ENCODE peak calls at places on chromosomes 2 and 18, in eight cellular contexts. One of them, this sample, is unnamed.

GRCh38 chr18:55264108-55264507 is 304.8 kb upstream of the CCDC68 start:
- DNase-seq in dorsolateral prefrontal cortex: no peak
- DNase-seq in heart left ventricle: no peak
- DNase-seq in AG09309: no peak
- DNase-seq in choroid plexus epithelial cell: peak; percentile 71
- DNase-seq in BE2C: no peak
- DNase-seq in IMR-90: peak; percentile 26
- DNase-seq in fibroblast of lung: peak; percentile 88
- DNase-seq in this sample: no peak

GRCh38 chr2:54103454-54104314 is 11.7 kb upstream of the ACYP2 start:
- DNase-seq in dorsolateral prefrontal cortex: no peak
- DNase-seq in heart left ventricle: no peak
- DNase-seq in AG09309: peak; percentile 10
- DNase-seq in choroid plexus epithelial cell: peak; percentile 82
- DNase-seq in BE2C: peak; percentile 70
- DNase-seq in IMR-90: peak; percentile 54
- DNase-seq in fibroblast of lung: peak; percentile 63
- DNase-seq in this sample: no peak

GRCh38 chr2:20291106-20291564 is 59.5 kb downstream of the PUM2 start:
- DNase-seq in dorsolateral prefrontal cortex: no peak
- DNase-seq in heart left ventricle: no peak
- DNase-seq in AG09309: peak; percentile 49
- DNase-seq in choroid plexus epithelial cell: peak; percentile 96
- DNase-seq in BE2C: peak; percentile 78
- DNase-seq in IMR-90: peak; percentile 82
- DNase-seq in fibroblast of lung: peak; percentile 75
- DNase-seq in this sample: peak; percentile 44

GRCh38 chr18:3603460-3604259 is 153.7 kb downstream of the TGIF1 start:
- DNase-seq in dorsolateral prefrontal cortex: no peak
- DNase-seq in heart left ventricle: no peak
- DNase-seq in AG09309: peak; percentile 98
- DNase-seq in choroid plexus epithelial cell: peak; percentile 98
- DNase-seq in BE2C: no peak
- DNase-seq in IMR-90: peak; percentile 99
- DNase-seq in fibroblast of lung: peak; percentile 97
- DNase-seq in this sample: peak; percentile 91

GRCh38 chr2:239729681-239730566 is 295.2 kb downstream of the NDUFA10 start:
- DNase-seq in dorsolateral prefrontal cortex: peak; percentile 13
- DNase-seq in heart left ventricle: peak; percentile 10
- DNase-seq in AG09309: no peak
- DNase-seq in choroid plexus epithelial cell: no peak
- DNase-seq in BE2C: no peak
- DNase-seq in IMR-90: no peak
- DNase-seq in fibroblast of lung: no peak
- DNase-seq in this sample: no peak

GRCh38 chr18:58496937-58497336 is 132.0 kb downstream of the ALPK2 start:
- DNase-seq in dorsolateral prefrontal cortex: no peak
- DNase-seq in heart left ventricle: no peak
- DNase-seq in AG09309: no peak
- DNase-seq in choroid plexus epithelial cell: no peak
- DNase-seq in BE2C: peak; percentile 17
- DNase-seq in IMR-90: no peak
- DNase-seq in fibroblast of lung: no peak
- DNase-seq in this sample: no peak

GRCh38 chr18:55907352-55908045 is 319.5 kb upstream of the TCF4 start:
- DNase-seq in dorsolateral prefrontal cortex: no peak
- DNase-seq in heart left ventricle: peak; percentile 47
- DNase-seq in AG09309: no peak
- DNase-seq in choroid plexus epithelial cell: peak; percentile 15
- DNase-seq in BE2C: no peak
- DNase-seq in IMR-90: peak; percentile 13
- DNase-seq in fibroblast of lung: peak; percentile 34
- DNase-seq in this sample: no peak

GRCh38 chr2:136538489-136538888 is 226.9 kb upstream of the THSD7B start:
- DNase-seq in dorsolateral prefrontal cortex: no peak
- DNase-seq in heart left ventricle: peak; percentile 70
- DNase-seq in AG09309: no peak
- DNase-seq in choroid plexus epithelial cell: no peak
- DNase-seq in BE2C: no peak
- DNase-seq in IMR-90: no peak
- DNase-seq in fibroblast of lung: no peak
- DNase-seq in this sample: no peak

GRCh38 chr2:181305151-181306123 is 151.7 kb upstream of the ITGA4 start:
- DNase-seq in dorsolateral prefrontal cortex: no peak
- DNase-seq in heart left ventricle: peak; percentile 62
- DNase-seq in AG09309: no peak
- DNase-seq in choroid plexus epithelial cell: peak; percentile 74
- DNase-seq in BE2C: no peak
- DNase-seq in IMR-90: peak; percentile 5
- DNase-seq in fibroblast of lung: peak; percentile 47
- DNase-seq in this sample: no peak

GRCh38 chr2:27250652-27251379 is 12.0 kb downstream of the SLC30A3 start:
- DNase-seq in dorsolateral prefrontal cortex: no peak
- DNase-seq in heart left ventricle: no peak
- DNase-seq in AG09309: no peak
- DNase-seq in choroid plexus epithelial cell: no peak
- DNase-seq in BE2C: no peak
- DNase-seq in IMR-90: no peak
- DNase-seq in fibroblast of lung: no peak
- DNase-seq in this sample: no peak

GRCh38 chr2:195659114-195659513 is 2.1 kb downstream of the SLC39A10 start:
- DNase-seq in dorsolateral prefrontal cortex: no peak
- DNase-seq in heart left ventricle: no peak
- DNase-seq in AG09309: no peak
- DNase-seq in choroid plexus epithelial cell: no peak
- DNase-seq in BE2C: no peak
- DNase-seq in IMR-90: peak; percentile 42
- DNase-seq in fibroblast of lung: peak; percentile 36
- DNase-seq in this sample: no peak

GRCh38 chr18:61335737-61336555 is 2.7 kb downstream of the CDH20 start:
- DNase-seq in dorsolateral prefrontal cortex: no peak
- DNase-seq in heart left ventricle: no peak
- DNase-seq in AG09309: no peak
- DNase-seq in choroid plexus epithelial cell: peak; percentile 41
- DNase-seq in BE2C: no peak
- DNase-seq in IMR-90: no peak
- DNase-seq in fibroblast of lung: peak; percentile 34
- DNase-seq in this sample: no peak

GRCh38 chr2:61220768-61221167 is 58.8 kb downstream of the C2orf74 start:
- DNase-seq in dorsolateral prefrontal cortex: no peak
- DNase-seq in heart left ventricle: no peak
- DNase-seq in AG09309: peak; percentile 29
- DNase-seq in choroid plexus epithelial cell: peak; percentile 80
- DNase-seq in BE2C: no peak
- DNase-seq in IMR-90: peak; percentile 50
- DNase-seq in fibroblast of lung: peak; percentile 73
- DNase-seq in this sample: no peak

GRCh38 chr2:179592167-179592936 is 269.1 kb downstream of the ZNF385B start:
- DNase-seq in dorsolateral prefrontal cortex: no peak
- DNase-seq in heart left ventricle: no peak
- DNase-seq in AG09309: no peak
- DNase-seq in choroid plexus epithelial cell: peak; percentile 83
- DNase-seq in BE2C: no peak
- DNase-seq in IMR-90: peak; percentile 90
- DNase-seq in fibroblast of lung: peak; percentile 83
- DNase-seq in this sample: peak; percentile 44

GRCh38 chr2:9269695-9270365 is 63.2 kb downstream of the ASAP2 start:
- DNase-seq in dorsolateral prefrontal cortex: no peak
- DNase-seq in heart left ventricle: no peak
- DNase-seq in AG09309: no peak
- DNase-seq in choroid plexus epithelial cell: no peak
- DNase-seq in BE2C: no peak
- DNase-seq in IMR-90: no peak
- DNase-seq in fibroblast of lung: no peak
- DNase-seq in this sample: no peak

GRCh38 chr2:10007921-10008808 is 35.2 kb upstream of the KLF11 start:
- DNase-seq in dorsolateral prefrontal cortex: no peak
- DNase-seq in heart left ventricle: peak; percentile 71
- DNase-seq in AG09309: no peak
- DNase-seq in choroid plexus epithelial cell: no peak
- DNase-seq in BE2C: no peak
- DNase-seq in IMR-90: no peak
- DNase-seq in fibroblast of lung: no peak
- DNase-seq in this sample: no peak

DNA sequence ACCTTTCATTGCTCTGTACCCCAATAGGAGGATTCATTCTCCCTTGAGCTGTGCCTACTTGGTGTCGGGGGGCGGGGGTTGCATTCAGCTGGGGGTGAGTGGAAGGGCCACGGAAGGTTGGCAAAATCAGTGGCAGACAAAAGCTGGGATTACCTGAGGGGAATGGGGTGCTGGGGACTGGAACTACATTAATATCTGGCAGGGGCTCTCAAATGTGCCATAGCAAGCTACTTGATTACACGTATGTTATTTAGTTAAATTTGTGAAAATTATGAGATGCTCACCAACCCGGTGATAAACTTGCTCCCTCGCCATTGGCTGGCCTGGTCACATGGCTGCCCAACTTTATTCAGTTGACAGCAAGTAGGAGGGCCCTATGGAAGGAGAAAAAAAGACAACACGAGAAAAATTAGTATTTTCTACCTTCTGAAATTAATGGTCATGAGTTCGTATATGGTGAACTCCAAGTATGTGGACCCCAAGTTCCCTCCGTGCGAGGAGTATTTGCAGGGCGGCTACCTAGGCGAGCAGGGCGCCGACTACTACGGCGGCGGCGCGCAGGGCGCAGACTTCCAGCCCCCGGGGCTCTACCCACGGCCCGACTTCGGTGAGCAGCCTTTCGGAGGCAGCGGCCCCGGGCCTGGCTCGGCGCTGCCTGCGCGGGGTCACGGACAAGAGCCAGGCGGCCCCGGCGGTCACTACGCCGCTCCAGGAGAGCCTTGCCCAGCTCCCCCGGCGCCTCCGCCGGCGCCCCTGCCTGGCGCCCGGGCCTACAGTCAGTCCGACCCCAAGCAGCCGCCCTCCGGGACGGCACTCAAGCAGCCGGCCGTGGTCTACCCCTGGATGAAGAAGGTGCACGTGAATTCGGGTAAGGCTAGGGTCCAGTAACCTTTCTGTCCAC is at the start of gene HOXD4:
- DNase-seq in dorsolateral prefrontal cortex: no peak
- DNase-seq in heart left ventricle: no peak
- DNase-seq in AG09309: no peak
- DNase-seq in choroid plexus epithelial cell: no peak
- DNase-seq in BE2C: no peak
- DNase-seq in IMR-90: no peak
- DNase-seq in fibroblast of lung: peak; percentile 66
- DNase-seq in this sample: no peak
- H3K4me3 ChIP-seq in dorsolateral prefrontal cortex: no peak within 1 kb of the TSS
- H3K4me3 ChIP-seq in heart left ventricle: peak within 1 kb of the TSS; percentile 42
- H3K4me3 ChIP-seq in AG09309: no peak within 1 kb of the TSS
- H3K4me3 ChIP-seq in choroid plexus epithelial cell: no peak within 1 kb of the TSS
- H3K4me3 ChIP-seq in BE2C: no peak within 1 kb of the TSS
- H3K4me3 ChIP-seq in IMR-90: no peak within 1 kb of the TSS
- H3K4me3 ChIP-seq in fibroblast of lung: no peak within 1 kb of the TSS
- H3K4me3 ChIP-seq in this sample: no peak within 1 kb of the TSS

DNA sequence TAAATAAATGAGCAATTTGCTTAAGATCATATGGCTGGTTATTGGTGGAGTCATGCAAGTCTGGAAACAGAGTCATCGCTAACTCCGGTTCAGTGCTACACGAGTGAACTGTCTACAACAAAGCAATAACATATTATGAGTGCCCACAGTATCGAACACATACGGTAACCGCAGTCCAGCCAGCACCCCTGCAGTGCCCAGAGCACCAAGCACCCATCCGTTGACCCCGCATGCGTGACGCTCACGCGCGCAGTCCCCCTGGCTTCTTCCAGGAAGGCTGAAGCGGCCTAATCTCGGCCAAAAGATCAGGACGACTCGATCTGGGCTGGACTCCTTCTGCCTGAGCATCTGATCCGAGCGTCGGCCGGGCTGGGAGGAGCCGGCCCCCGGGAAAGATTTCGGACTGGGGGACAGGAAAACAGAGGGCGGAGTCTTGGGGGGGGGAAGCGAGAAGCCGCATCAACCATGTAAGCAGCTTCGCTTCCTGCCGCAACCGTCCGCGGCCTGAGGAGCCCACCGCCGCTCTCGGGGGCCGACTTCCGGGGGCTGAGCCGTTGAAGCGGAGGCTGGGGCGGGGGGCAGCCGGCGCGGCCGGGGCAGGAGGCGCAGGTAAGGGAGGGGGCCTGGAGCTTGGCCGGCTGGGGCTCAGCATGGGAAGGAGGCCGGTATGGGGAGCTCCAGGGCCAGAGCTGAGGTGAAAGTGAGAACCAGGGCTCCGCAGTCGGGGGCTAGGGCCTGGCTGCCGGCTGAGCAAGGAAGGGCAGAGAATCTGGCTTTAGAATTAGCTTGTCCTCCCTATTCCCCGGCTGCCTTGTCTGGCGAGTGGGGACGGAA is at the start of gene PIKFYVE:
- DNase-seq in dorsolateral prefrontal cortex: peak; percentile 98
- DNase-seq in heart left ventricle: peak; percentile 98
- DNase-seq in AG09309: peak; percentile 86
- DNase-seq in choroid plexus epithelial cell: peak; percentile 99
- DNase-seq in BE2C: peak; percentile 96
- DNase-seq in IMR-90: peak; percentile 98
- DNase-seq in fibroblast of lung: peak; percentile 98
- DNase-seq in this sample: peak; percentile 91
- TF ChIP-seq CTCF in dorsolateral prefrontal cortex: no peak
- TF ChIP-seq CTCF in heart left ventricle: no peak
- TF ChIP-seq CTCF in AG09309: no peak
- TF ChIP-seq CTCF in choroid plexus epithelial cell: peak; percentile 2
- TF ChIP-seq CTCF in BE2C: no peak
- TF ChIP-seq CTCF in IMR-90: no peak
- TF ChIP-seq CTCF in fibroblast of lung: no peak
- TF ChIP-seq CTCF in this sample: no peak

GRCh38 chr2:161076936-161077335 is 83.3 kb upstream of the TANK start:
- DNase-seq in dorsolateral prefrontal cortex: no peak
- DNase-seq in heart left ventricle: no peak
- DNase-seq in AG09309: no peak
- DNase-seq in choroid plexus epithelial cell: no peak
- DNase-seq in BE2C: no peak
- DNase-seq in IMR-90: no peak
- DNase-seq in fibroblast of lung: no peak
- DNase-seq in this sample: no peak

GRCh38 chr2:161078211-161078539 is 82.1 kb upstream of the TANK start:
- DNase-seq in dorsolateral prefrontal cortex: no peak
- DNase-seq in heart left ventricle: no peak
- DNase-seq in AG09309: no peak
- DNase-seq in choroid plexus epithelial cell: no peak
- DNase-seq in BE2C: no peak
- DNase-seq in IMR-90: no peak
- DNase-seq in fibroblast of lung: no peak
- DNase-seq in this sample: no peak

GRCh38 chr2:161075701-161076100 is 84.5 kb upstream of the TANK start:
- DNase-seq in dorsolateral prefrontal cortex: no peak
- DNase-seq in heart left ventricle: no peak
- DNase-seq in AG09309: no peak
- DNase-seq in choroid plexus epithelial cell: no peak
- DNase-seq in BE2C: no peak
- DNase-seq in IMR-90: no peak
- DNase-seq in fibroblast of lung: peak; percentile 59
- DNase-seq in this sample: no peak

GRCh38 chr2:161077367-161078210 is 82.6 kb upstream of the TANK start:
- DNase-seq in dorsolateral prefrontal cortex: no peak
- DNase-seq in heart left ventricle: peak; percentile 30
- DNase-seq in AG09309: no peak
- DNase-seq in choroid plexus epithelial cell: peak; percentile 49
- DNase-seq in BE2C: no peak
- DNase-seq in IMR-90: peak; percentile 52
- DNase-seq in fibroblast of lung: peak; percentile 65
- DNase-seq in this sample: no peak
- H3K4me3 ChIP-seq in dorsolateral prefrontal cortex: no peak overlapping the region
- H3K4me3 ChIP-seq in heart left ventricle: no peak overlapping the region
- H3K4me3 ChIP-seq in AG09309: no peak overlapping the region
- H3K4me3 ChIP-seq in choroid plexus epithelial cell: no peak overlapping the region
- H3K4me3 ChIP-seq in BE2C: no peak overlapping the region
- H3K4me3 ChIP-seq in IMR-90: no peak overlapping the region
- H3K4me3 ChIP-seq in fibroblast of lung: no peak overlapping the region
- H3K4me3 ChIP-seq in this sample: no peak overlapping the region

GRCh38 chr2:7024261-7024660 is 107.0 kb downstream of the RNF144A start:
- DNase-seq in dorsolateral prefrontal cortex: no peak
- DNase-seq in heart left ventricle: no peak
- DNase-seq in AG09309: no peak
- DNase-seq in choroid plexus epithelial cell: no peak
- DNase-seq in BE2C: no peak
- DNase-seq in IMR-90: no peak
- DNase-seq in fibroblast of lung: no peak
- DNase-seq in this sample: no peak
- TF ChIP-seq CTCF in dorsolateral prefrontal cortex: no peak
- TF ChIP-seq CTCF in heart left ventricle: no peak
- TF ChIP-seq CTCF in AG09309: no peak
- TF ChIP-seq CTCF in choroid plexus epithelial cell: peak; percentile 4
- TF ChIP-seq CTCF in BE2C: no peak
- TF ChIP-seq CTCF in IMR-90: no peak
- TF ChIP-seq CTCF in fibroblast of lung: no peak
- TF ChIP-seq CTCF in this sample: no peak